ENCODE peak calls at places on chromosomes 7 and 10, in four cellular contexts. G is cardiac fibroblast, Y is right lobe of liver, B is thoracic aorta. E is an unnamed sample.

GRCh38 chr10:63614371-63614891 is 93.2 kb downstream of the REEP3 start:
- DNase-seq in Y (no peak), G (peak), B (no peak), E (no peak)

GRCh38 chr10:50610364-50610763 is 13.4 kb downstream of the SGMS1 start:
- DNase-seq in G (peak), Y (no peak), B (no peak), E (no peak)

GRCh38 chr10:106175760-106176377 is 988.6 kb downstream of the SORCS1 start:
- DNase-seq in Y (no peak), G (peak), B (no peak), E (no peak)

GRCh38 chr7:74253975-74254857 is at the start of gene RFC2:
- DNase-seq in Y (peak), G (peak), B (peak), E (peak)

GRCh38 chr7:17109017-17109416 is 189.4 kb upstream of the AHR start:
- DNase-seq in Y (no peak), G (peak), B (no peak), E (no peak)

GRCh38 chr7:144057954-144058353 is 9.2 kb downstream of the OR2A5 start:
- DNase-seq in B (no peak), G (peak), Y (no peak), E (no peak)

GRCh38 chr7:97145068-97145467 is 27.6 kb downstream of the SDHAF3 start:
- DNase-seq in Y (no peak), G (peak), B (no peak), E (no peak)

GRCh38 chr7:45080958-45081669 is 7.7 kb downstream of the NACAD start:
- DNase-seq in G (no peak), B (no peak), Y (no peak), E (no peak)

GRCh38 chr7:23106801-23107713 is 1.5 kb downstream of the KLHL7 start:
- DNase-seq in G (peak), Y (no peak), B (no peak), E (no peak)

GRCh38 chr10:59991661-59992060 is 85.3 kb upstream of the CCDC6 start:
- DNase-seq in B (no peak), Y (no peak), G (peak), E (no peak)

GRCh38 chr7:148623586-148624282 is 33.2 kb downstream of the C7orf33 start:
- DNase-seq in B (no peak), G (peak), Y (no peak), E (no peak)

GRCh38 chr7:55055479-55055878 is 36.7 kb downstream of the EGFR start:
- DNase-seq in Y (no peak), B (no peak), G (peak), E (no peak)

GRCh38 chr7:130895006-130895750 is 161.2 kb upstream of the KLF14 start:
- DNase-seq in B (no peak), G (no peak), Y (no peak), E (peak)

GRCh38 chr7:43618073-43618472 is 35.2 kb downstream of the STK17A start:
- DNase-seq in B (no peak), Y (no peak), G (no peak), E (no peak)

GRCh38 chr7:27098493-27099223 is 2.9 kb upstream of the HOXA1 start:
- DNase-seq in B (no peak), G (no peak), Y (no peak), E (no peak)
- H3K4me3 ChIP-seq in B (peak), G (peak), Y (peak), E (peak)

DNA sequence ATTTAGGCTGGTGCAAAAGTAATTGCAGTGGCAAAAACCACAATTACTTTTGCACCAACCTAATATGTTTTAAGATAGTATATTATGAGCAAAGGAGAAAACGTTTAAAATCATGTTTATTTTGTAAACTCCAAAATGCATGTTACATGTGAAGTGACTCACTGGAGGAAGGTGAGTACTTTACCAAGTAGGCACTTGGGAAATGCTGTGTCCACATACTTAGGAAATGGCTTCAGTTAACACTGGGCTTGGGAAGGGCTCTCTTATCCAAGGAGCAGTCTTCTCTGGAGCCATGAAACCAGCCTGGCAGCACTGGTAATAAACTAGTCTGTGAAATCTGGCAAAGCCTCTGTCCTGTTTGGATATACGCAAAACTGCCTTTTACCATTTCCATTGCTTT is 4.4 kb downstream of the RPS24 start:
- DNase-seq in B (no peak), G (no peak), Y (no peak), E (no peak)
- H3K4me3 ChIP-seq in B (no peak), G (no peak), Y (no peak), E (no peak)

GRCh38 chr10:44731271-44731670 is 179.9 kb upstream of the TMEM72 start:
- DNase-seq in B (no peak), G (no peak), Y (no peak), E (no peak)
- H3K4me3 ChIP-seq in B (no peak), G (no peak), Y (no peak), E (no peak)

GRCh38 chr10:123062726-123063125 is 53.9 kb downstream of the ACADSB start:
- DNase-seq in G (no peak), Y (no peak), B (no peak), E (no peak)
- H3K4me3 ChIP-seq in G (no peak), Y (no peak), B (no peak), E (no peak)

GRCh38 chr10:932589-932988 is 1.1 kb upstream of the LARP4B start:
- DNase-seq in Y (peak), B (no peak), G (no peak), E (no peak)
- H3K4me3 ChIP-seq in Y (no peak), B (peak), G (no peak), E (peak)

GRCh38 chr7:122453432-122453831 is 148.9 kb upstream of the FEZF1 start:
- DNase-seq in B (no peak), Y (no peak), G (no peak), E (no peak)

GRCh38 chr7:122448893-122449589 is 144.5 kb upstream of the FEZF1 start:
- DNase-seq in B (no peak), G (no peak), Y (no peak), E (no peak)
- H3K4me3 ChIP-seq in B (no peak), G (no peak), Y (no peak), E (no peak)

E was measured in gastrocnemius medialis.